ENCODE peak calls at places on chromosomes 6 and 20, in seven cellular contexts. B is RWPE1, F is tibial artery, A is kidney glomerular epithelial cell, Z is LoVo, H is HCEC 1CT, Y is T1000. J is an unnamed sample.

GRCh38 chr20:47392015-47392720 is 35.7 kb upstream of the ZMYND8 start:
- DNase-seq in B (peak), A (no peak), Z (peak), H (peak), F (no peak), Y (peak), J (no peak)

GRCh38 chr6:143936986-143937765 is 70.9 kb downstream of the PLAGL1 start:
- DNase-seq in Z (no peak), A (no peak), B (no peak), Y (no peak), H (no peak), F (no peak), J (no peak)

GRCh38 chr20:18611492-18611891 is 23.6 kb downstream of the DTD1 start:
- DNase-seq in Z (no peak), Y (no peak), H (no peak), A (no peak), B (no peak), F (no peak), J (no peak)

GRCh38 chr6:1689141-1689540 is 79.4 kb downstream of the FOXC1 start:
- DNase-seq in F (no peak), H (no peak), A (peak), Y (no peak), Z (peak), B (peak), J (no peak)

GRCh38 chr6:11358904-11359840 is 126.7 kb upstream of the NEDD9 start:
- DNase-seq in Z (no peak), B (no peak), H (peak), A (no peak), F (no peak), Y (no peak), J (no peak)

GRCh38 chr6:43268348-43268685 is 25.0 kb downstream of the TTBK1 start:
- DNase-seq in Y (no peak), H (no peak), F (no peak), Z (no peak), B (no peak), A (no peak), J (no peak)

GRCh38 chr20:32646486-32646885 is 27.3 kb downstream of the C20orf203 start:
- DNase-seq in Y (no peak), Z (no peak), B (no peak), H (no peak), F (no peak), A (no peak), J (no peak)

GRCh38 chr6:11730645-11731044 is 48.0 kb downstream of the ADTRP start:
- DNase-seq in H (no peak), F (no peak), B (no peak), Z (no peak), A (no peak), Y (no peak), J (no peak)

GRCh38 chr20:34637245-34638185 is 39.4 kb downstream of the PIGU start:
- DNase-seq in H (peak), Y (no peak), A (no peak), F (no peak), B (no peak), Z (no peak), J (no peak)

GRCh38 chr20:17568972-17569471 is 853 bp upstream of the DSTN start:
- DNase-seq in Y (peak), A (peak), Z (peak), B (peak), F (peak), H (peak), J (peak)

GRCh38 chr20:19620471-19620870 is 137.6 kb upstream of the RIN2 start:
- DNase-seq in A (no peak), B (no peak), Y (no peak), H (no peak), F (no peak), Z (no peak), J (no peak)

GRCh38 chr6:29974901-29975560 is 32.7 kb downstream of the HLA-A start:
- DNase-seq in F (no peak), A (no peak), Y (no peak), B (no peak), H (no peak), Z (no peak), J (peak)

GRCh38 chr6:144315226-144315980 is 30.3 kb downstream of the UTRN start:
- DNase-seq in B (no peak), Y (no peak), A (no peak), F (no peak), Z (no peak), H (no peak), J (no peak)

GRCh38 chr6:154569136-154569862 is 58.8 kb upstream of the CNKSR3 start:
- DNase-seq in F (no peak), A (no peak), H (no peak), B (no peak), Z (peak), Y (no peak), J (no peak)

GRCh38 chr20:46324960-46325703 is 16.8 kb upstream of the CDH22 start:
- DNase-seq in B (peak), F (no peak), A (no peak), H (peak), Y (no peak), Z (peak), J (no peak)

GRCh38 chr6:30686908-30687658 is 638 bp upstream of the PPP1R18 start:
- DNase-seq in Y (peak), A (peak), Z (peak), F (peak), B (peak), H (peak), J (peak)

GRCh38 chr20:63369024-63369530 is 7.9 kb upstream of the CHRNA4 start:
- DNase-seq in Z (no peak), B (no peak), A (no peak), H (no peak), F (no peak), Y (no peak), J (no peak)

GRCh38 chr6:149634315-149634714 is 14.2 kb downstream of the KATNA1 start:
- DNase-seq in F (no peak), H (no peak), Z (no peak), Y (no peak), B (no peak), A (no peak), J (no peak)

GRCh38 chr20:61936701-61937131 is 129.0 kb downstream of the TAF4 start:
- DNase-seq in Y (no peak), F (peak), Z (no peak), H (no peak), B (no peak), A (no peak), J (no peak)

GRCh38 chr20:19384940-19385339 is 172.5 kb downstream of the SLC24A3 start:
- DNase-seq in Z (no peak), B (no peak), A (no peak), Y (no peak), H (no peak), F (no peak), J (no peak)

GRCh38 chr6:55969501-55969900 is 94.1 kb upstream of the BMP5 start:
- DNase-seq in A (no peak), Z (no peak), Y (no peak), B (no peak), F (no peak), H (no peak), J (no peak)

GRCh38 chr6:40907198-40907701 is 131.8 kb downstream of the UNC5CL start:
- DNase-seq in A (peak), F (no peak), H (no peak), Y (peak), Z (peak), B (peak), J (no peak)

J was measured in nephron progenitor cell.